ENCODE peak calls at places on chromosomes 16 and 17, in five cellular contexts. X is Peyer's patch, R is sigmoid colon, K is adrenal gland, F is heart left ventricle. T is an unnamed sample.

GRCh38 chr17:70913086-70913485 is 743.8 kb downstream of the KCNJ2 start:
- DNase-seq in K (no peak), R (no peak), F (no peak), X (no peak), T (no peak)

GRCh38 chr17:30550512-30551273 is 73.5 kb downstream of the GOSR1 start:
- DNase-seq in X (no peak), K (no peak), F (no peak), R (no peak), T (no peak)

GRCh38 chr17:1126801-1127550 is 52.8 kb downstream of the ABR start:
- DNase-seq in X (no peak), F (peak), K (no peak), R (no peak), T (no peak)

GRCh38 chr17:18993876-18994275 is 10.7 kb downstream of the FAM83G start:
- DNase-seq in R (no peak), X (no peak), F (no peak), K (no peak), T (no peak)

GRCh38 chr17:81301195-81302144 is 6.4 kb upstream of the SLC38A10 start:
- DNase-seq in X (no peak), K (no peak), F (no peak), R (no peak), T (no peak)

GRCh38 chr16:84606081-84606875 is 11.6 kb downstream of the COTL1 start:
- DNase-seq in R (no peak), X (no peak), F (no peak), K (no peak), T (no peak)

GRCh38 chr16:86353934-86354333 is 156.4 kb upstream of the FOXF1 start:
- DNase-seq in F (no peak), X (no peak), K (no peak), R (no peak), T (no peak)

GRCh38 chr16:58499615-58500328 is at the start of gene NDRG4:
- DNase-seq in K (peak), R (peak), X (peak), F (peak), T (no peak)

GRCh38 chr17:17186551-17187505 is 19.3 kb downstream of the PLD6 start:
- DNase-seq in X (no peak), K (no peak), R (no peak), F (no peak), T (no peak)

GRCh38 chr17:6279659-6280058 is 155.3 kb downstream of the AIPL1 start:
- DNase-seq in R (no peak), F (no peak), K (no peak), X (peak), T (no peak)

GRCh38 chr16:8621221-8621571 is 302 bp upstream of the METTL22 start:
- DNase-seq in R (no peak), F (no peak), K (no peak), X (no peak), T (no peak)

GRCh38 chr17:44083250-44083849 is 12.8 kb downstream of the G6PC3 start:
- DNase-seq in K (no peak), R (no peak), X (no peak), F (no peak), T (no peak)

GRCh38 chr17:44084921-44085320 is 14.4 kb downstream of the G6PC3 start:
- DNase-seq in R (no peak), X (no peak), K (no peak), F (no peak), T (no peak)

GRCh38 chr17:44082206-44082605 is 11.7 kb downstream of the G6PC3 start:
- DNase-seq in R (no peak), X (no peak), K (no peak), F (no peak), T (no peak)

GRCh38 chr17:44081681-44082080 is 11.1 kb downstream of the G6PC3 start:
- DNase-seq in R (no peak), F (no peak), X (no peak), K (no peak), T (no peak)

GRCh38 chr17:44084131-44084538 is 13.6 kb downstream of the G6PC3 start:
- DNase-seq in X (no peak), F (no peak), R (no peak), K (no peak), T (no peak)
- TF ChIP-seq CTCF in X (no peak), F (no peak), R (no peak), K (peak), T (no peak)

GRCh38 chr16:10888320-10888937 is 11.4 kb downstream of the CIITA start:
- DNase-seq in K (no peak), X (no peak), R (no peak), F (peak), T (no peak)
- TF ChIP-seq POLR2A in K (no peak), X (no peak), R (no peak), F (no peak), T (no peak)

GRCh38 chr17:82553210-82553930 is 33.8 kb downstream of the FOXK2 start:
- DNase-seq in R (no peak), X (no peak), F (no peak), K (peak), T (no peak)

GRCh38 chr17:82547981-82548380 is 28.4 kb downstream of the FOXK2 start:
- DNase-seq in F (no peak), K (no peak), X (no peak), R (no peak), T (no peak)

GRCh38 chr17:82551779-82552457 is 32.4 kb downstream of the FOXK2 start:
- DNase-seq in F (peak), R (peak), K (peak), X (peak), T (peak)

GRCh38 chr17:82548681-82549303 is 29.3 kb downstream of the FOXK2 start:
- DNase-seq in F (no peak), X (no peak), R (peak), K (peak), T (peak)

DNA sequence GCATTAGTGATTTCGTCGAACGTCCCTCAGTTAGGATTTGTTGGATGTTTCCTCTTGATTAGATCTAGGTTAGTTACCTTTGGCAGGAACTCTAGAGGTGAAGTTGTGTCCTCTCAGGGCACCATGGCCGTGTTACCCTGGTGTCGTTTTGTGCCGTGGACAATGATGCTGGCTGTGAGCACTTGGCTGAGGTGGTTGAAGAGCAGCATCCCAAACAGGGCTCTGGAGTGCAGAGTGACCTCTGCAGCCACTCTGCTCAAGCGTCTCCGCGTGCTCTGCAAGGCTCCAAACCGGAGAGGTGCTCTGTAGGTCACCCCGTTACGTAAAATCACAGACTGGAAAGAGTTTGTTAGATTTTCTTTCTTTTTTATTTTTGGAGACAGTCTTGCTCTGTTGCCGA is 33.0 kb downstream of the FOXK2 start:
- DNase-seq in R (no peak), X (no peak), F (no peak), K (no peak), T (no peak)
- TF ChIP-seq CTCF in R (no peak), X (no peak), F (no peak), K (no peak), T (no peak)

DNA sequence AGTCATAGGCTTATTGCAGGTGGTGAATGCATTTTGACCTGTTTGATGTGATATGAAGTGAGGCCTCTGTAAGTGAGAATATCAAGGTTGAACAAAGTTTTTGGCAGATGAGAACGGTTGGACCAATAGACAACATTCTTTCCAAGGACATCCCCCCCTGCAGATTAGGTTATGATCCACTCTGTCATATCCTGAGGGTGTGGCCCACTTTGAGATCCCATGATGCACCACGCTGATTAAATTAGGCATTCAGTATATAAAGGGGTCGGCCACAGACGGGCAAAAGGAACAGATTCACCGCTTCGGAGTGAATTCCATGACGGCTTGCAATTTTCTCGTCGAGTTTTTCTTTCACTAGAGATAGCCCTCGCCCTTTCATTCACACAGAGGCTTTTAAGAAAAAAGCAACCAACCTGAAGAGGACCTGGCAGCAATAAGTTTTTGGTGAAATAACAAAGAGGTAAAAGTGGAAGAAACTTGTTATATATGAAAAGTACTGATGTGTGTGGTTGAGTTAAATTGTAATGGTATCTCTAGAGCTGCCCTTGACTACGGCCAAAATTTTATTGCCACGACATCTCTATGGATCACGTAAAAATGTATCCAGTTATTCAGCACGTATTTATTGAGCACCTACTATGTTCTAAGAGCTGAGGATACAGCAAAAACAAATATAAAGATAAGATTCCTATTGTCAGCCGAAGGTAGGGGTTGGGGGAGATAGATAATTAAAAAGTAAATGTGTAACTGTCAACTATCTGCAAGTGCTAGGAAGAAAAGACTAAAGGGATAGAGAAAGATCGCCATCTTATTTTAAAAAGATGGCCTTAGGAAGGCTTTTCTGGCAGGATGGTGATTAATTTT is 1.7 kb upstream of the RBBP6 start:
- DNase-seq in R (no peak), X (no peak), K (no peak), F (no peak), T (no peak)
- TF ChIP-seq POLR2A in R (no peak), X (no peak), K (no peak), F (no peak), T (no peak)

GRCh38 chr16:55000595-55000994 is 69.9 kb downstream of the IRX5 start:
- DNase-seq in R (no peak), F (no peak), X (no peak), K (no peak), T (no peak)
- TF ChIP-seq CTCF in R (no peak), F (no peak), X (no peak), K (no peak), T (no peak)

GRCh38 chr16:70703041-70703834 is 17.4 kb upstream of the MTSS2 start:
- DNase-seq in F (peak), X (no peak), K (peak), R (peak), T (no peak)
- TF ChIP-seq POLR2A in F (no peak), X (no peak), K (peak), R (no peak), T (peak)

GRCh38 chr16:67663877-67664222 is 2.7 kb downstream of the ENKD1 start:
- DNase-seq in F (peak), K (no peak), X (no peak), R (peak), T (no peak)

GRCh38 chr16:67661864-67662652 is 1.3 kb downstream of the PARD6A start:
- DNase-seq in K (no peak), R (peak), X (no peak), F (peak), T (no peak)

GRCh38 chr16:67662653-67663010 is 1.9 kb downstream of the PARD6A start:
- DNase-seq in X (no peak), F (no peak), K (no peak), R (no peak), T (no peak)

GRCh38 chr16:67664258-67664657 is 2.3 kb downstream of the ENKD1 start:
- DNase-seq in K (no peak), F (no peak), X (no peak), R (no peak), T (no peak)

GRCh38 chr16:67663151-67663876 is 2.6 kb downstream of the PARD6A start:
- DNase-seq in F (peak), X (no peak), K (no peak), R (peak), T (no peak)
- TF ChIP-seq CTCF in F (no peak), X (no peak), K (no peak), R (no peak), T (no peak)

GRCh38 chr17:14510136-14510535 is 209.3 kb downstream of the HS3ST3B1 start:
- DNase-seq in K (no peak), R (no peak), X (no peak), F (no peak), T (no peak)

GRCh38 chr17:14506364-14506763 is 205.5 kb downstream of the HS3ST3B1 start:
- DNase-seq in K (no peak), X (no peak), F (no peak), R (no peak), T (no peak)

GRCh38 chr17:14513835-14514234 is 213.0 kb downstream of the HS3ST3B1 start:
- DNase-seq in X (no peak), K (no peak), R (no peak), F (no peak), T (no peak)

DNA sequence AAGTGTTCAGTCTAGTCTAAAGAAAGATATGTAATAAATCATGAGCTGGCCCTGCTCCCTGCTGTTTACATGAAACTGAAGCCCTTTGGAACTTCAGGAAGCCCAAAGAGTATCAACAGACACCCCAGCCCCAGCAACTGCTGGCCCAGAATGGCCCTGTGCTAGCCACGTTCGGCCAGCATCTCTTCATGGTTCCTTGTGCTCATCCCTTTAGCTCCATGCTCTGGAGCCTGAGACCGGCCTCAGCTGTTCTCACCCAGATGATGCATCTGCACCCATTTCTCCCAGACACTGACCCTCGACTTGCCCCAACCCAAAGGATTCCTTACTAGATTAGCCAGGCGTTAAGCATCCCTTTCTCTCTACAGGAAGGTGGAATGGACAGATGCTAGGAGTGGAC is 207.3 kb downstream of the HS3ST3B1 start:
- DNase-seq in R (no peak), K (no peak), F (no peak), X (no peak), T (no peak)
- TF ChIP-seq POLR2A in R (no peak), K (no peak), F (no peak), X (no peak), T (no peak)

T was measured in tibial nerve.